ENCODE peak calls at places on chromosomes 1 and 21, in seven cellular contexts. One of them, this sample, is unnamed.

GRCh38 chr21:42379425-42380215 is 13.3 kb upstream of the TFF1 start:
- DNase-seq in GM13977: no peak
- DNase-seq in midbrain: no peak
- DNase-seq in endothelial cell: no peak
- DNase-seq in stimulated activated effector memory CD8-positive, alpha-beta T cell treated with anti-CD3 and anti-CD28 coated beads, Interleukin-12 subunit alpha, Interleukin-12 subunit beta, amount 100 ng/mL, for 72 hours: no peak
- DNase-seq in DND-41: no peak
- DNase-seq in AML-193: no peak
- DNase-seq in this sample: no peak

GRCh38 chr21:43025636-43026180 is 49.9 kb downstream of the CBS start:
- DNase-seq in AML-193: no peak
- DNase-seq in GM13977: no peak
- DNase-seq in endothelial cell: no peak
- DNase-seq in midbrain: no peak
- DNase-seq in stimulated activated effector memory CD8-positive, alpha-beta T cell treated with anti-CD3 and anti-CD28 coated beads, Interleukin-12 subunit alpha, Interleukin-12 subunit beta, amount 100 ng/mL, for 72 hours: no peak
- DNase-seq in DND-41: no peak
- DNase-seq in this sample: no peak

GRCh38 chr1:203839081-203839480 is 22.3 kb upstream of the SNRPE start:
- DNase-seq in midbrain: no peak
- DNase-seq in AML-193: no peak
- DNase-seq in DND-41: no peak
- DNase-seq in GM13977: no peak
- DNase-seq in endothelial cell: no peak
- DNase-seq in stimulated activated effector memory CD8-positive, alpha-beta T cell treated with anti-CD3 and anti-CD28 coated beads, Interleukin-12 subunit alpha, Interleukin-12 subunit beta, amount 100 ng/mL, for 72 hours: no peak
- DNase-seq in this sample: no peak

GRCh38 chr1:157490337-157491165 is 61.8 kb downstream of the FCRL5 start:
- DNase-seq in DND-41: peak
- DNase-seq in midbrain: peak
- DNase-seq in endothelial cell: peak
- DNase-seq in GM13977: peak
- DNase-seq in stimulated activated effector memory CD8-positive, alpha-beta T cell treated with anti-CD3 and anti-CD28 coated beads, Interleukin-12 subunit alpha, Interleukin-12 subunit beta, amount 100 ng/mL, for 72 hours: peak
- DNase-seq in AML-193: peak
- DNase-seq in this sample: no peak

GRCh38 chr1:241605146-241605805 is 34.9 kb downstream of the CHML start:
- DNase-seq in midbrain: no peak
- DNase-seq in GM13977: no peak
- DNase-seq in endothelial cell: no peak
- DNase-seq in DND-41: no peak
- DNase-seq in AML-193: no peak
- DNase-seq in stimulated activated effector memory CD8-positive, alpha-beta T cell treated with anti-CD3 and anti-CD28 coated beads, Interleukin-12 subunit alpha, Interleukin-12 subunit beta, amount 100 ng/mL, for 72 hours: no peak
- DNase-seq in this sample: no peak

GRCh38 chr1:171817511-171818265 is 23.6 kb upstream of the DNM3 start:
- DNase-seq in AML-193: no peak
- DNase-seq in DND-41: no peak
- DNase-seq in endothelial cell: no peak
- DNase-seq in GM13977: peak
- DNase-seq in stimulated activated effector memory CD8-positive, alpha-beta T cell treated with anti-CD3 and anti-CD28 coated beads, Interleukin-12 subunit alpha, Interleukin-12 subunit beta, amount 100 ng/mL, for 72 hours: peak
- DNase-seq in midbrain: no peak
- DNase-seq in this sample: no peak

GRCh38 chr1:1374861-1375662 is at the start of gene AURKAIP1:
- DNase-seq in GM13977: peak
- DNase-seq in AML-193: peak
- DNase-seq in stimulated activated effector memory CD8-positive, alpha-beta T cell treated with anti-CD3 and anti-CD28 coated beads, Interleukin-12 subunit alpha, Interleukin-12 subunit beta, amount 100 ng/mL, for 72 hours: peak
- DNase-seq in midbrain: peak
- DNase-seq in endothelial cell: peak
- DNase-seq in DND-41: peak
- DNase-seq in this sample: peak

GRCh38 chr1:203291201-203292096 is 13.9 kb upstream of the BTG2 start:
- DNase-seq in midbrain: peak
- DNase-seq in DND-41: no peak
- DNase-seq in AML-193: no peak
- DNase-seq in stimulated activated effector memory CD8-positive, alpha-beta T cell treated with anti-CD3 and anti-CD28 coated beads, Interleukin-12 subunit alpha, Interleukin-12 subunit beta, amount 100 ng/mL, for 72 hours: no peak
- DNase-seq in endothelial cell: no peak
- DNase-seq in GM13977: peak
- DNase-seq in this sample: no peak

GRCh38 chr1:164702664-164703063 is 143.7 kb downstream of the PBX1 start:
- DNase-seq in stimulated activated effector memory CD8-positive, alpha-beta T cell treated with anti-CD3 and anti-CD28 coated beads, Interleukin-12 subunit alpha, Interleukin-12 subunit beta, amount 100 ng/mL, for 72 hours: no peak
- DNase-seq in GM13977: no peak
- DNase-seq in midbrain: no peak
- DNase-seq in endothelial cell: no peak
- DNase-seq in AML-193: no peak
- DNase-seq in DND-41: no peak
- DNase-seq in this sample: no peak

GRCh38 chr1:28803662-28804061 is 8.3 kb upstream of the OPRD1 start:
- DNase-seq in AML-193: no peak
- DNase-seq in GM13977: no peak
- DNase-seq in DND-41: no peak
- DNase-seq in endothelial cell: no peak
- DNase-seq in midbrain: no peak
- DNase-seq in stimulated activated effector memory CD8-positive, alpha-beta T cell treated with anti-CD3 and anti-CD28 coated beads, Interleukin-12 subunit alpha, Interleukin-12 subunit beta, amount 100 ng/mL, for 72 hours: no peak
- DNase-seq in this sample: no peak

GRCh38 chr1:25756210-25756609 is 43.8 kb upstream of the SELENON start:
- DNase-seq in GM13977: no peak
- DNase-seq in DND-41: peak
- DNase-seq in stimulated activated effector memory CD8-positive, alpha-beta T cell treated with anti-CD3 and anti-CD28 coated beads, Interleukin-12 subunit alpha, Interleukin-12 subunit beta, amount 100 ng/mL, for 72 hours: no peak
- DNase-seq in midbrain: no peak
- DNase-seq in AML-193: no peak
- DNase-seq in endothelial cell: peak
- DNase-seq in this sample: no peak

GRCh38 chr1:42982641-42983040 is 24.0 kb upstream of the SLC2A1 start:
- DNase-seq in DND-41: no peak
- DNase-seq in GM13977: no peak
- DNase-seq in stimulated activated effector memory CD8-positive, alpha-beta T cell treated with anti-CD3 and anti-CD28 coated beads, Interleukin-12 subunit alpha, Interleukin-12 subunit beta, amount 100 ng/mL, for 72 hours: no peak
- DNase-seq in AML-193: no peak
- DNase-seq in endothelial cell: no peak
- DNase-seq in midbrain: no peak
- DNase-seq in this sample: no peak

GRCh38 chr1:202691846-202692245 is 18.4 kb downstream of the SYT2 start:
- DNase-seq in midbrain: no peak
- DNase-seq in endothelial cell: no peak
- DNase-seq in AML-193: no peak
- DNase-seq in DND-41: no peak
- DNase-seq in stimulated activated effector memory CD8-positive, alpha-beta T cell treated with anti-CD3 and anti-CD28 coated beads, Interleukin-12 subunit alpha, Interleukin-12 subunit beta, amount 100 ng/mL, for 72 hours: no peak
- DNase-seq in GM13977: no peak
- DNase-seq in this sample: no peak

GRCh38 chr1:117674521-117675400 is 68.9 kb downstream of the TENT5C start:
- DNase-seq in midbrain: no peak
- DNase-seq in endothelial cell: peak
- DNase-seq in AML-193: peak
- DNase-seq in stimulated activated effector memory CD8-positive, alpha-beta T cell treated with anti-CD3 and anti-CD28 coated beads, Interleukin-12 subunit alpha, Interleukin-12 subunit beta, amount 100 ng/mL, for 72 hours: peak
- DNase-seq in DND-41: no peak
- DNase-seq in GM13977: peak
- DNase-seq in this sample: no peak

GRCh38 chr1:64194168-64195088 is 9.0 kb upstream of the UBE2U start:
- DNase-seq in GM13977: no peak
- DNase-seq in AML-193: peak
- DNase-seq in stimulated activated effector memory CD8-positive, alpha-beta T cell treated with anti-CD3 and anti-CD28 coated beads, Interleukin-12 subunit alpha, Interleukin-12 subunit beta, amount 100 ng/mL, for 72 hours: no peak
- DNase-seq in endothelial cell: no peak
- DNase-seq in midbrain: peak
- DNase-seq in DND-41: no peak
- DNase-seq in this sample: no peak

GRCh38 chr1:1100296-1100695 is 15.6 kb downstream of the C1orf159 start:
- DNase-seq in AML-193: no peak
- DNase-seq in midbrain: no peak
- DNase-seq in stimulated activated effector memory CD8-positive, alpha-beta T cell treated with anti-CD3 and anti-CD28 coated beads, Interleukin-12 subunit alpha, Interleukin-12 subunit beta, amount 100 ng/mL, for 72 hours: no peak
- DNase-seq in GM13977: no peak
- DNase-seq in DND-41: no peak
- DNase-seq in endothelial cell: no peak
- DNase-seq in this sample: no peak

GRCh38 chr1:247936415-247936814 is 11.7 kb downstream of the OR2AJ1 start:
- DNase-seq in stimulated activated effector memory CD8-positive, alpha-beta T cell treated with anti-CD3 and anti-CD28 coated beads, Interleukin-12 subunit alpha, Interleukin-12 subunit beta, amount 100 ng/mL, for 72 hours: no peak
- DNase-seq in endothelial cell: no peak
- DNase-seq in GM13977: no peak
- DNase-seq in DND-41: no peak
- DNase-seq in midbrain: no peak
- DNase-seq in AML-193: no peak
- DNase-seq in this sample: no peak

GRCh38 chr1:81296584-81296983 is 504.1 kb upstream of the ADGRL2 start:
- DNase-seq in DND-41: no peak
- DNase-seq in endothelial cell: no peak
- DNase-seq in GM13977: no peak
- DNase-seq in stimulated activated effector memory CD8-positive, alpha-beta T cell treated with anti-CD3 and anti-CD28 coated beads, Interleukin-12 subunit alpha, Interleukin-12 subunit beta, amount 100 ng/mL, for 72 hours: no peak
- DNase-seq in AML-193: no peak
- DNase-seq in midbrain: no peak
- DNase-seq in this sample: no peak

GRCh38 chr1:183600136-183600535 is 9.9 kb upstream of the NCF2 start:
- DNase-seq in AML-193: peak
- DNase-seq in stimulated activated effector memory CD8-positive, alpha-beta T cell treated with anti-CD3 and anti-CD28 coated beads, Interleukin-12 subunit alpha, Interleukin-12 subunit beta, amount 100 ng/mL, for 72 hours: no peak
- DNase-seq in DND-41: no peak
- DNase-seq in midbrain: no peak
- DNase-seq in GM13977: no peak
- DNase-seq in endothelial cell: no peak
- DNase-seq in this sample: no peak

GRCh38 chr1:34696230-34696629 is 58.6 kb upstream of the GJB5 start:
- DNase-seq in GM13977: no peak
- DNase-seq in DND-41: no peak
- DNase-seq in stimulated activated effector memory CD8-positive, alpha-beta T cell treated with anti-CD3 and anti-CD28 coated beads, Interleukin-12 subunit alpha, Interleukin-12 subunit beta, amount 100 ng/mL, for 72 hours: no peak
- DNase-seq in endothelial cell: no peak
- DNase-seq in AML-193: no peak
- DNase-seq in midbrain: no peak
- DNase-seq in this sample: no peak

GRCh38 chr1:113552244-113552643 is 161.9 kb downstream of the MAGI3 start:
- DNase-seq in AML-193: no peak
- DNase-seq in GM13977: no peak
- DNase-seq in DND-41: no peak
- DNase-seq in endothelial cell: no peak
- DNase-seq in stimulated activated effector memory CD8-positive, alpha-beta T cell treated with anti-CD3 and anti-CD28 coated beads, Interleukin-12 subunit alpha, Interleukin-12 subunit beta, amount 100 ng/mL, for 72 hours: no peak
- DNase-seq in midbrain: no peak
- DNase-seq in this sample: no peak

GRCh38 chr1:184242507-184242943 is 144.3 kb upstream of the C1orf21 start:
- DNase-seq in endothelial cell: no peak
- DNase-seq in DND-41: no peak
- DNase-seq in midbrain: no peak
- DNase-seq in GM13977: no peak
- DNase-seq in AML-193: peak
- DNase-seq in stimulated activated effector memory CD8-positive, alpha-beta T cell treated with anti-CD3 and anti-CD28 coated beads, Interleukin-12 subunit alpha, Interleukin-12 subunit beta, amount 100 ng/mL, for 72 hours: no peak
- DNase-seq in this sample: no peak

GRCh38 chr1:63103682-63104081 is 218.7 kb upstream of the FOXD3 start:
- DNase-seq in stimulated activated effector memory CD8-positive, alpha-beta T cell treated with anti-CD3 and anti-CD28 coated beads, Interleukin-12 subunit alpha, Interleukin-12 subunit beta, amount 100 ng/mL, for 72 hours: no peak
- DNase-seq in midbrain: no peak
- DNase-seq in endothelial cell: no peak
- DNase-seq in DND-41: no peak
- DNase-seq in GM13977: no peak
- DNase-seq in AML-193: no peak
- DNase-seq in this sample: no peak

GRCh38 chr1:44791364-44791801 is 3.4 kb upstream of the BEST4 start:
- DNase-seq in endothelial cell: no peak
- DNase-seq in DND-41: no peak
- DNase-seq in AML-193: no peak
- DNase-seq in GM13977: no peak
- DNase-seq in midbrain: no peak
- DNase-seq in stimulated activated effector memory CD8-positive, alpha-beta T cell treated with anti-CD3 and anti-CD28 coated beads, Interleukin-12 subunit alpha, Interleukin-12 subunit beta, amount 100 ng/mL, for 72 hours: no peak
- DNase-seq in this sample: no peak

GRCh38 chr21:39669976-39670671 is 57.4 kb downstream of the B3GALT5 start:
- DNase-seq in AML-193: no peak
- DNase-seq in DND-41: no peak
- DNase-seq in GM13977: no peak
- DNase-seq in stimulated activated effector memory CD8-positive, alpha-beta T cell treated with anti-CD3 and anti-CD28 coated beads, Interleukin-12 subunit alpha, Interleukin-12 subunit beta, amount 100 ng/mL, for 72 hours: no peak
- DNase-seq in midbrain: no peak
- DNase-seq in endothelial cell: no peak
- DNase-seq in this sample: no peak

GRCh38 chr1:85612704-85613361 is 32.3 kb downstream of the CCN1 start:
- DNase-seq in GM13977: no peak
- DNase-seq in DND-41: no peak
- DNase-seq in stimulated activated effector memory CD8-positive, alpha-beta T cell treated with anti-CD3 and anti-CD28 coated beads, Interleukin-12 subunit alpha, Interleukin-12 subunit beta, amount 100 ng/mL, for 72 hours: no peak
- DNase-seq in midbrain: no peak
- DNase-seq in endothelial cell: no peak
- DNase-seq in AML-193: peak
- DNase-seq in this sample: no peak

GRCh38 chr1:219580019-219580676 is 32.8 kb downstream of the ZC3H11B start:
- DNase-seq in stimulated activated effector memory CD8-positive, alpha-beta T cell treated with anti-CD3 and anti-CD28 coated beads, Interleukin-12 subunit alpha, Interleukin-12 subunit beta, amount 100 ng/mL, for 72 hours: no peak
- DNase-seq in midbrain: no peak
- DNase-seq in DND-41: no peak
- DNase-seq in AML-193: no peak
- DNase-seq in GM13977: no peak
- DNase-seq in endothelial cell: no peak
- DNase-seq in this sample: no peak

GRCh38 chr1:7893529-7894180 is 40.8 kb upstream of the UTS2 start:
- DNase-seq in endothelial cell: no peak
- DNase-seq in midbrain: no peak
- DNase-seq in GM13977: no peak
- DNase-seq in DND-41: no peak
- DNase-seq in stimulated activated effector memory CD8-positive, alpha-beta T cell treated with anti-CD3 and anti-CD28 coated beads, Interleukin-12 subunit alpha, Interleukin-12 subunit beta, amount 100 ng/mL, for 72 hours: no peak
- DNase-seq in AML-193: no peak
- DNase-seq in this sample: no peak

This sample was measured in GM12864.